ENCODE peak calls at places on chromosome 12, in four cellular contexts. A, D, I and Q are unnamed samples.

GRCh38 chr12:89707992-89708792 is 446 bp downstream of the ATP2B1 start:
- DNase-seq in A (no peak), D (no peak), I (no peak), Q (peak)

GRCh38 chr12:131454418-131455217 is 256.3 kb upstream of the SFSWAP start:
- DNase-seq in I (no peak), D (no peak), A (no peak), Q (no peak)

GRCh38 chr12:93762912-93763311 is 85.7 kb downstream of the CRADD start:
- DNase-seq in D (no peak), I (no peak), A (no peak), Q (no peak)

GRCh38 chr12:34395056-34396005 is 373.0 kb downstream of the ALG10 start:
- DNase-seq in I (no peak), A (no peak), D (no peak), Q (no peak)

GRCh38 chr12:113271466-113271852 is 50.2 kb downstream of the TPCN1 start:
- DNase-seq in A (no peak), D (no peak), I (no peak), Q (no peak)

GRCh38 chr12:83573676-83574075 is 887.0 kb downstream of the TMTC2 start:
- DNase-seq in D (peak), A (no peak), I (peak), Q (no peak)

GRCh38 chr12:68003777-68004176 is 14.5 kb downstream of the IFNG-AS1 start:
- DNase-seq in A (no peak), D (no peak), I (no peak), Q (no peak)

GRCh38 chr12:130436741-130437501 is 99.2 kb downstream of the PIWIL1 start:
- DNase-seq in A (no peak), D (no peak), I (no peak), Q (no peak)

GRCh38 chr12:2092890-2093289 is 40.1 kb downstream of the CACNA1C start:
- DNase-seq in D (no peak), A (no peak), I (no peak), Q (no peak)

GRCh38 chr12:51403159-51403558 is 12.0 kb upstream of the GALNT6 start:
- DNase-seq in I (no peak), A (no peak), D (no peak), Q (no peak)

GRCh38 chr12:57216931-57217871 is 607 bp downstream of the NXPH4 start:
- DNase-seq in I (no peak), D (no peak), A (no peak), Q (peak)